ENCODE peak calls at places on chromosome 3, in seven cellular contexts. G, W, O, Z, R, N and I are unnamed samples.

GRCh38 chr3:195096053-195096452 is 174.9 kb downstream of the XXYLT1 start:
- DNase-seq in G (no peak), W (no peak), O (no peak), Z (no peak), R (no peak), N (no peak), I (no peak)

GRCh38 chr3:65484964-65485363 is 553.8 kb downstream of the MAGI1 start:
- DNase-seq in G (no peak), W (no peak), O (no peak), Z (no peak), R (no peak), N (peak), I (no peak)

GRCh38 chr3:8183627-8184026 is 318.0 kb upstream of the LMCD1 start:
- DNase-seq in G (no peak), W (no peak), O (no peak), Z (no peak), R (no peak), N (no peak), I (no peak)

GRCh38 chr3:31047673-31048072 is 153.2 kb upstream of the GADL1 start:
- DNase-seq in G (no peak), W (no peak), O (no peak), Z (no peak), R (no peak), N (no peak), I (no peak)

GRCh38 chr3:36991923-36992805 is 767 bp downstream of the EPM2AIP1 start:
- DNase-seq in G (peak), W (no peak), O (no peak), Z (no peak), R (peak), N (peak), I (no peak)

GRCh38 chr3:170680593-170680992 is 94.7 kb upstream of the SLC7A14 start:
- DNase-seq in G (no peak), W (no peak), O (no peak), Z (no peak), R (no peak), N (no peak), I (no peak)

GRCh38 chr3:138065939-138066338 is 49.5 kb downstream of the DZIP1L start:
- DNase-seq in G (no peak), W (no peak), O (no peak), Z (no peak), R (no peak), N (no peak), I (no peak)

GRCh38 chr3:87333393-87333892 is 57.1 kb upstream of the POU1F1 start:
- DNase-seq in G (no peak), W (no peak), O (no peak), Z (no peak), R (peak), N (peak), I (no peak)

GRCh38 chr3:185825639-185826481 is 1.0 kb upstream of the IGF2BP2 start:
- DNase-seq in G (peak), W (no peak), O (no peak), Z (peak), R (no peak), N (peak), I (peak)

GRCh38 chr3:147614210-147614609 is 205.0 kb downstream of the ZIC1 start:
- DNase-seq in G (no peak), W (no peak), O (no peak), Z (no peak), R (no peak), N (no peak), I (no peak)